ENCODE peak calls at places on chromosomes 6 and 20, in eight cellular contexts. One of them, this sample, is unnamed.

GRCh38 chr6:27592481-27593199 is 119.7 kb upstream of the ZNF184 start:
- DNase-seq in activated CD8-positive, alpha-beta T cell treated with anti-CD3 and anti-CD28 coated beads for 36 hours: peak
- DNase-seq in right atrium auricular region: no peak
- DNase-seq in activated T-cell treated with anti-CD3 and anti-CD28 coated beads for 48 hours: peak
- DNase-seq in M059J: peak
- DNase-seq in GM13977: peak
- DNase-seq in activated CD8-positive, alpha-beta memory T cell treated with anti-CD3 and anti-CD28 coated beads for 1 hour: no peak
- DNase-seq in AG08395: peak
- DNase-seq in this sample: peak

GRCh38 chr6:168961257-168961656 is 292.4 kb downstream of the THBS2 start:
- DNase-seq in activated T-cell treated with anti-CD3 and anti-CD28 coated beads for 48 hours: no peak
- DNase-seq in activated CD8-positive, alpha-beta memory T cell treated with anti-CD3 and anti-CD28 coated beads for 1 hour: no peak
- DNase-seq in activated CD8-positive, alpha-beta T cell treated with anti-CD3 and anti-CD28 coated beads for 36 hours: no peak
- DNase-seq in M059J: no peak
- DNase-seq in AG08395: no peak
- DNase-seq in GM13977: no peak
- DNase-seq in right atrium auricular region: no peak
- DNase-seq in this sample: no peak

GRCh38 chr6:11607381-11607780 is 69.8 kb downstream of the TMEM170B start:
- DNase-seq in M059J: peak
- DNase-seq in activated T-cell treated with anti-CD3 and anti-CD28 coated beads for 48 hours: no peak
- DNase-seq in GM13977: no peak
- DNase-seq in AG08395: peak
- DNase-seq in activated CD8-positive, alpha-beta memory T cell treated with anti-CD3 and anti-CD28 coated beads for 1 hour: no peak
- DNase-seq in right atrium auricular region: no peak
- DNase-seq in activated CD8-positive, alpha-beta T cell treated with anti-CD3 and anti-CD28 coated beads for 36 hours: no peak
- DNase-seq in this sample: no peak

GRCh38 chr20:62914970-62915457 is 11.3 kb downstream of the DIDO1 start:
- DNase-seq in GM13977: no peak
- DNase-seq in activated T-cell treated with anti-CD3 and anti-CD28 coated beads for 48 hours: no peak
- DNase-seq in M059J: peak
- DNase-seq in AG08395: peak
- DNase-seq in right atrium auricular region: no peak
- DNase-seq in activated CD8-positive, alpha-beta T cell treated with anti-CD3 and anti-CD28 coated beads for 36 hours: peak
- DNase-seq in activated CD8-positive, alpha-beta memory T cell treated with anti-CD3 and anti-CD28 coated beads for 1 hour: no peak
- DNase-seq in this sample: no peak

GRCh38 chr6:33091957-33092356 is 16.2 kb downstream of the HLA-DPB1 start:
- DNase-seq in M059J: no peak
- DNase-seq in activated T-cell treated with anti-CD3 and anti-CD28 coated beads for 48 hours: peak
- DNase-seq in activated CD8-positive, alpha-beta T cell treated with anti-CD3 and anti-CD28 coated beads for 36 hours: peak
- DNase-seq in right atrium auricular region: no peak
- DNase-seq in activated CD8-positive, alpha-beta memory T cell treated with anti-CD3 and anti-CD28 coated beads for 1 hour: peak
- DNase-seq in AG08395: no peak
- DNase-seq in GM13977: peak
- DNase-seq in this sample: no peak

GRCh38 chr20:34637245-34638185 is 39.4 kb downstream of the PIGU start:
- DNase-seq in GM13977: no peak
- DNase-seq in right atrium auricular region: peak
- DNase-seq in activated CD8-positive, alpha-beta memory T cell treated with anti-CD3 and anti-CD28 coated beads for 1 hour: no peak
- DNase-seq in activated T-cell treated with anti-CD3 and anti-CD28 coated beads for 48 hours: no peak
- DNase-seq in AG08395: peak
- DNase-seq in activated CD8-positive, alpha-beta T cell treated with anti-CD3 and anti-CD28 coated beads for 36 hours: no peak
- DNase-seq in M059J: peak
- DNase-seq in this sample: no peak

GRCh38 chr6:138004423-138005287 is 102.6 kb downstream of the PERP start:
- DNase-seq in right atrium auricular region: no peak
- DNase-seq in activated CD8-positive, alpha-beta T cell treated with anti-CD3 and anti-CD28 coated beads for 36 hours: peak
- DNase-seq in GM13977: peak
- DNase-seq in AG08395: peak
- DNase-seq in activated CD8-positive, alpha-beta memory T cell treated with anti-CD3 and anti-CD28 coated beads for 1 hour: no peak
- DNase-seq in M059J: peak
- DNase-seq in activated T-cell treated with anti-CD3 and anti-CD28 coated beads for 48 hours: no peak
- DNase-seq in this sample: peak

GRCh38 chr6:4036581-4036980 is 42.4 kb downstream of the FAM217A start:
- DNase-seq in AG08395: no peak
- DNase-seq in right atrium auricular region: no peak
- DNase-seq in M059J: no peak
- DNase-seq in activated T-cell treated with anti-CD3 and anti-CD28 coated beads for 48 hours: no peak
- DNase-seq in activated CD8-positive, alpha-beta T cell treated with anti-CD3 and anti-CD28 coated beads for 36 hours: no peak
- DNase-seq in GM13977: no peak
- DNase-seq in activated CD8-positive, alpha-beta memory T cell treated with anti-CD3 and anti-CD28 coated beads for 1 hour: no peak
- DNase-seq in this sample: no peak

GRCh38 chr6:106574729-106575458 is 54.4 kb downstream of the RTN4IP1 start:
- DNase-seq in M059J: peak
- DNase-seq in AG08395: peak
- DNase-seq in activated T-cell treated with anti-CD3 and anti-CD28 coated beads for 48 hours: no peak
- DNase-seq in activated CD8-positive, alpha-beta T cell treated with anti-CD3 and anti-CD28 coated beads for 36 hours: no peak
- DNase-seq in GM13977: no peak
- DNase-seq in activated CD8-positive, alpha-beta memory T cell treated with anti-CD3 and anti-CD28 coated beads for 1 hour: no peak
- DNase-seq in right atrium auricular region: no peak
- DNase-seq in this sample: peak

GRCh38 chr20:8640461-8640860 is 428.4 kb upstream of the PLCB4 start:
- DNase-seq in activated T-cell treated with anti-CD3 and anti-CD28 coated beads for 48 hours: no peak
- DNase-seq in M059J: no peak
- DNase-seq in activated CD8-positive, alpha-beta T cell treated with anti-CD3 and anti-CD28 coated beads for 36 hours: no peak
- DNase-seq in activated CD8-positive, alpha-beta memory T cell treated with anti-CD3 and anti-CD28 coated beads for 1 hour: no peak
- DNase-seq in GM13977: no peak
- DNase-seq in AG08395: no peak
- DNase-seq in right atrium auricular region: no peak
- DNase-seq in this sample: no peak

GRCh38 chr6:10418862-10419748 is 4.2 kb upstream of the TFAP2A start:
- DNase-seq in AG08395: no peak
- DNase-seq in activated CD8-positive, alpha-beta T cell treated with anti-CD3 and anti-CD28 coated beads for 36 hours: no peak
- DNase-seq in activated CD8-positive, alpha-beta memory T cell treated with anti-CD3 and anti-CD28 coated beads for 1 hour: no peak
- DNase-seq in activated T-cell treated with anti-CD3 and anti-CD28 coated beads for 48 hours: no peak
- DNase-seq in M059J: no peak
- DNase-seq in right atrium auricular region: no peak
- DNase-seq in GM13977: peak
- DNase-seq in this sample: no peak

GRCh38 chr6:129946439-129947140 is 71.8 kb upstream of the L3MBTL3 start:
- DNase-seq in activated CD8-positive, alpha-beta T cell treated with anti-CD3 and anti-CD28 coated beads for 36 hours: no peak
- DNase-seq in activated CD8-positive, alpha-beta memory T cell treated with anti-CD3 and anti-CD28 coated beads for 1 hour: no peak
- DNase-seq in GM13977: no peak
- DNase-seq in AG08395: no peak
- DNase-seq in activated T-cell treated with anti-CD3 and anti-CD28 coated beads for 48 hours: no peak
- DNase-seq in M059J: no peak
- DNase-seq in right atrium auricular region: no peak
- DNase-seq in this sample: no peak

This sample was measured in HFF-Myc.